ENCODE peak calls at places on chromosome 5, in six cellular contexts. A is A549, M is sigmoid colon, I is ovary, P is stomach, W is tibial nerve. L is an unnamed sample.

GRCh38 chr5:25190521-25191000 is 545.8 kb upstream of the CDH10 start:
- DNase-seq in P (no peak), M (no peak), W (no peak), I (no peak), A (no peak), L (no peak)

GRCh38 chr5:124088289-124089064 is 576.5 kb downstream of the CSNK1G3 start:
- DNase-seq in W (no peak), I (no peak), A (no peak), P (no peak), M (no peak), L (no peak)

GRCh38 chr5:158463971-158464370 is 605.0 kb upstream of the CLINT1 start:
- DNase-seq in I (no peak), W (peak), P (no peak), M (peak), A (no peak), L (peak)

GRCh38 chr5:24642022-24642421 is 2.8 kb downstream of the CDH10 start:
- DNase-seq in A (no peak), M (no peak), P (no peak), I (no peak), W (no peak), L (no peak)

GRCh38 chr5:157357823-157358222 is 91.9 kb downstream of the CYFIP2 start:
- DNase-seq in I (no peak), M (no peak), P (no peak), W (no peak), A (no peak), L (no peak)

GRCh38 chr5:179759961-179760541 is 27.4 kb downstream of the MAML1 start:
- DNase-seq in M (no peak), P (no peak), A (no peak), I (no peak), W (no peak), L (no peak)

GRCh38 chr5:29122306-29122705 is 2071.2 kb upstream of the CDH6 start:
- DNase-seq in A (no peak), I (no peak), P (no peak), M (no peak), W (no peak), L (no peak)

GRCh38 chr5:16666140-16666860 is 49.5 kb upstream of the RETREG1 start:
- DNase-seq in I (no peak), P (no peak), A (no peak), W (no peak), M (no peak), L (no peak)

GRCh38 chr5:21219255-21219654 is 1231.3 kb upstream of the CDH18 start:
- DNase-seq in W (no peak), I (no peak), P (no peak), M (no peak), A (no peak), L (no peak)

GRCh38 chr5:87231037-87231808 is 36.5 kb upstream of the RASA1 start:
- DNase-seq in P (no peak), A (no peak), W (no peak), I (no peak), M (no peak), L (no peak)

GRCh38 chr5:177555228-177555627 is 865 bp upstream of the FAM193B start:
- DNase-seq in A (no peak), I (no peak), M (no peak), P (no peak), W (no peak), L (no peak)

GRCh38 chr5:177553671-177554429 is 513 bp downstream of the FAM193B start:
- DNase-seq in W (no peak), A (peak), M (peak), I (peak), P (peak), L (peak)

GRCh38 chr5:177555665-177556064 is 1.3 kb upstream of the FAM193B start:
- DNase-seq in P (no peak), I (no peak), M (no peak), A (no peak), W (no peak), L (no peak)

GRCh38 chr5:177552839-177553455 is 1.4 kb downstream of the FAM193B start:
- DNase-seq in A (no peak), M (no peak), I (no peak), P (no peak), W (no peak), L (no peak)

DNA sequence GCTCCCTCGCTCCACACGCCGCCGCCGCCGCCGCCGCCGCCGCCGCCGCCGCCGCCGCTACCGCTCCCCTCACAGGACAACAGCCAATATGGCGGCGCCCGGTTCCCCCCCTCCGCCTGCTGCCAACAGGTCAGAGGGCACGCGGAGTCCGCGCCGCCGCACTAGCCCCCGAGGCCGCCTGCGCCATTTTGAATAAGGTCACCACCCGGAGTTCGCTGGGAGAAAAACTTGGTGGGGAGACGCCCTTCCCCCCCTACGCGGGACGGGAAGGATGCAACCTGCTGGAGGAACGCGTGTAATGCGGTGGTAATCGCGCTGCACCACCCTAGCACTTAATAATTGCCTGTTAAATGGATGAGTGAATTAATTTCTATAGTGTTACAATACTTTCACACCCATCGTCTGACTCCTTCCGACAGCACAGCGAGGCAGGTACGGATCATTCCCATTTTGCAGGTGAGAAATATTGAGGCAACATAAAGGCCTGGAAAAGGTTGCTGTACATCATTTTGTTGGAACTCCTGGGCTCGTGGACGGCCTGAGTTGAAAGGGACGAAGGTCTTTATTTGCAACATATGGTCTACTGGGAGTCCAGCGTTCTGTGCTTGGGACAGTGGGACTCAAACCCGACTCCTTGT is at the start of gene FAM193B:
- DNase-seq in A (peak), W (peak), I (peak), M (peak), P (peak), L (peak)
- TF ChIP-seq POLR2A in A (no peak), W (no peak), I (no peak), M (no peak), P (no peak), L (no peak)

DNA sequence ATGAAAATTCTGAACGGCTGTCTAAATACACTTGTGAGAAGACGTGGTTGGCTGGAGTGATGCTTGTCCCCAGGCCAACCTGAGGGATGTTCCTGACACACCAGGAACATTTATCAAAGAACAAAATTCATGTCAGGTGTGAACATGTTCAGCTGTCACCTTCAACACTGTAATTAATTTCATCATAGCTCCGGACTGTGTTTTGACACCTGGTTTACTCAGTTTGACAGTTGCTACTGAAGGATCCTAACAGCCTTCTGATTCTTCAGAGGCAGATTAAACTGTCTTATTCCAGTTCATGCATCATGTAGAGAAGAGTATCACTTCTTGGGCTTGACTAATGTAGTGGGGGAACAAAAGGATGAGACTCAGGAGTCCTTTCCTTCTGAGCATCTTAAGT is 134.1 kb downstream of the NPR3 start:
- DNase-seq in W (no peak), M (no peak), I (no peak), A (no peak), P (no peak), L (no peak)
- TF ChIP-seq EP300 in W (no peak), M (no peak), I (no peak), A (no peak), P (no peak), L (no peak)

GRCh38 chr5:154189819-154190651 is 498 bp upstream of the GALNT10 start:
- DNase-seq in P (peak), M (peak), W (peak), A (peak), I (peak), L (peak)
- TF ChIP-seq POLR2A in P (no peak), M (no peak), W (no peak), A (peak), I (no peak), L (no peak)

DNA sequence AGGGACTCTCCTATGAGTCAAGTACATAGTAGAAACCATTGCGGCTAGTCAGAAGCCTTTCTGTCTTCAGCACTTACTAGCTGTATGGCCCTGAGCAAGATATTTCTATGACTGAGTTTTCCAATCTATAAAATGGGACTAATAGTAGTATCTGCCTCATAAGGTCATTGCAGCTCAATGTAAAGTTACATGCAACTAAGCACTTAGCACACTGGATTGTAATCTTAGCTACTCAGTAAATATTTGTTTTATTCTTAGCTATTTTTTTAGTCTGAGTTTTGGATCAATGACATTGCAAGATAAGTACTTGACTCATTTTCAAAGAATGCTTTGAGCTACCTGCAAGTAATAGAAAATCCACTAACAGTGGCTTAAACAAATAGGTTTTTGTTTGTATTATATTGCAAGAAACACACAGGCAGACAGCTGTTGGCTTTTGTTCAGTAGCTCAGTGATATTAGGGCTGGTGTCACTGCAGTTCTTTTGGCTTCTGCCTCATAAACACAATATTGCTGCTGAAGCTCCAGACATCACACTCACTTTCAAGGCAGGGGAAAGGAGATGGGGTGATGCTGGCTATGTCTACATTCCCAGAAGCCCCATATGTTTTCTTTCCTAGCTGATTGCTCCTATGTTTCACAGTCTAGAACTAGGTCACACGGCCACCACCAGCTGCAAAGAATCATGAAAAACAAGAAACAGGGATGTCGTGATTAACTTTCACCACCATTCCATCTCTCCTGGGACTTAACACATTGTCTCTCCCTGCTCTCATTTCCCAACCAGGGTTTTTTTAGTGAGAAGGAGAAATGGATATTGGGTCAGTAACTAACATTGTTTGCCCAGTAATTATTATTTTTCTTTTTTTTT is 26.9 kb upstream of the FAT2 start:
- DNase-seq in A (no peak), W (no peak), P (no peak), I (no peak), M (no peak), L (no peak)
- TF ChIP-seq EP300 in A (peak), W (no peak), P (no peak), I (no peak), M (no peak), L (no peak)

GRCh38 chr5:9409413-9410089 is 136.3 kb downstream of the SEMA5A start:
- DNase-seq in I (no peak), W (no peak), A (no peak), P (no peak), M (no peak), L (no peak)

GRCh38 chr5:9405196-9405754 is 140.6 kb downstream of the SEMA5A start:
- DNase-seq in M (no peak), I (no peak), W (no peak), P (no peak), A (no peak), L (no peak)

GRCh38 chr5:9411142-9411541 is 134.7 kb downstream of the SEMA5A start:
- DNase-seq in A (no peak), P (no peak), I (no peak), M (no peak), W (no peak), L (no peak)

GRCh38 chr5:9408964-9409363 is 136.9 kb downstream of the SEMA5A start:
- DNase-seq in P (no peak), I (no peak), M (no peak), A (no peak), W (no peak), L (no peak)
- TF ChIP-seq POLR2A in P (no peak), I (no peak), M (no peak), A (no peak), W (no peak), L (no peak)

GRCh38 chr5:81305783-81306182 is 4.4 kb downstream of the ZCCHC9 start:
- DNase-seq in W (no peak), P (no peak), M (no peak), A (no peak), I (no peak), L (no peak)

GRCh38 chr5:81302596-81302995 is 1.2 kb downstream of the ZCCHC9 start:
- DNase-seq in M (no peak), P (no peak), A (no peak), W (no peak), I (no peak), L (no peak)

GRCh38 chr5:81303563-81303962 is 2.2 kb downstream of the ZCCHC9 start:
- DNase-seq in M (no peak), A (no peak), W (no peak), P (no peak), I (no peak), L (no peak)

GRCh38 chr5:81297531-81297930 is 3.9 kb upstream of the ZCCHC9 start:
- DNase-seq in P (no peak), W (no peak), A (no peak), I (no peak), M (no peak), L (no peak)

GRCh38 chr5:81301221-81302015 is at the start of gene ZCCHC9:
- DNase-seq in M (peak), A (peak), W (peak), P (peak), I (peak), L (peak)
- TF ChIP-seq EP300 in M (no peak), A (no peak), W (peak), P (no peak), I (no peak), L (no peak)

DNA sequence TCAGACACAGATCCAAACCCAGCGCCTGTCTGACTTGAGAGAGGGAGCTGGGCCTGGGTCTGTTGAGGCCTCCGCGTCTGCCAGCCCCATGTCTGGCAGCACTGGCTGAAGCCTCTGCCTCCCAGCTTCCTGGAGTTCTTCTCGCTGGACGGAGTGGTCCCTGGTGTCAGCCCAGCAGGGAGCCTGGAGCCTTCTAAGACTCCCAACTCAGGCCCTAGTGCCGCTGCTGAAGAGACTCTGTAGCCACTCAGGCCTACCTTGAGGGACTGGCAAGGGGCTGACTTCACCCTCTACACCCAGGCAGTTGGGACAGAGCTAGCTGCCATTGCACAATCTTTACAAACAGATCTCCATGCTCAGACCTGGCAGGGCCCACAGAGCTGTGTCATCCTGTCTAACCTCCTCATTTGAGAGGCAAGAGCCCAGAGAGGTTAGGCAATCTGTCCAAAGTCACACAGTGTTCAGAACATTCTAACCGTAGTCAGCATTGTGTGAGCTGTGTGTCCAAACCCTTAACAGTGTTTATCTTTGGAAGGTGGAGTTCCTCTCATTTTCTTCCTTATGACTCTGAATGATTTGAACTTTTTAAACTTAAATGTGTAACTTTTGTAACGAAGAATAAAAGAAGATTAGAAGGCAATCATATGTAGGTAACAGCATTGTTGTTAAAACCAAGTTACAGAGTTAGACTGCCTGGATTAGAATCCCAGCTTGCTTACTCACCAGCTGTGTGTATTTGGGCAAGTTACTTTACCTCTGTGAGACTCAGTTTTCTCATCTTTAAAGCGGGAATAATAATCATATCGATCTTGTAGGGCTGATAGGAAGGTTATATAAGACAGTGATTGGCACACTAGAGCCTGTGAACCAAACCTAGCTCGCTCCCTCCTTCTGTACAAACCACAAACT is 4.6 kb upstream of the DUSP1 start:
- DNase-seq in A (no peak), I (no peak), P (peak), W (peak), M (peak), L (peak)
- TF ChIP-seq POLR2A in A (no peak), I (no peak), P (peak), W (no peak), M (no peak), L (no peak)

GRCh38 chr5:94471496-94471895 is 146.9 kb downstream of the KIAA0825 start:
- DNase-seq in M (no peak), W (no peak), P (no peak), A (no peak), I (no peak), L (no peak)
- TF ChIP-seq EP300 in M (no peak), W (peak), P (no peak), A (no peak), I (no peak), L (no peak)

GRCh38 chr5:89203611-89204010 is 320.6 kb upstream of the MEF2C start:
- DNase-seq in I (no peak), M (no peak), W (no peak), P (no peak), A (no peak), L (no peak)
- TF ChIP-seq POLR2A in I (no peak), M (no peak), W (no peak), P (no peak), A (no peak), L (no peak)

GRCh38 chr5:170541146-170541769 is 37.4 kb downstream of the KCNIP1 start:
- DNase-seq in W (no peak), I (no peak), A (no peak), P (peak), M (peak), L (no peak)

GRCh38 chr5:170551076-170551475 is 47.3 kb downstream of the KCNIP1 start:
- DNase-seq in I (no peak), M (peak), W (no peak), P (no peak), A (no peak), L (no peak)

GRCh38 chr5:170542691-170543275 is 39.0 kb downstream of the KCNIP1 start:
- DNase-seq in A (no peak), I (no peak), P (no peak), W (no peak), M (peak), L (no peak)

GRCh38 chr5:170545313-170545712 is 41.5 kb downstream of the KCNIP1 start:
- DNase-seq in I (no peak), A (no peak), W (no peak), M (no peak), P (no peak), L (no peak)

DNA sequence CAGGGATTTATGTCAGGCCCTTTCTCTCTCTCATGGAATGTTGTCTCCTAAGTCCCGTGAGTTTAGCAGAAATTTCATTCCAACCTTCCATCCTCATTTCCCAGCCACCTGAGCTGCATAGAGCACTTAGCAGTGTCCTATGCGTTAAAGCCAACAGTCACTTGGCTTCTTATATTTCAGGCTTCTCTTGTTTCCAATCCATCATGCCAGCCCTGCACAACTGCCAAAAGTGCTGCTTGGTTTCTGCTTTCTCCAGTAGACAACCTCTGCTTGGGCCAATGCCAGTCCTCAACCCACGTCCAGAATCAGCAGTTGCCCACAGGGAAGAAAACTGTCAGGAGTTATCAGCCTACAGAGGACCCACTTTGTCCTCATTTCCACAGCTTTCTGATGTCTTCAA is 42.4 kb downstream of the KCNIP1 start:
- DNase-seq in W (no peak), M (peak), A (no peak), P (peak), I (no peak), L (peak)
- TF ChIP-seq EP300 in W (no peak), M (no peak), A (no peak), P (no peak), I (no peak), L (no peak)

L was measured in suprapubic skin.